ENCODE peak calls at places on chromosomes 12 and 14, in seven cellular contexts. S is tibial artery; D is CD4-positive, alpha-beta T cell; O is psoas muscle; R is lower lobe of right lung; U is CD8-positive, alpha-beta T cell; Y is pancreas. B is an unnamed sample.

GRCh38 chr14:101196795-101197590 is 293.5 kb upstream of the RTL1 start:
- DNase-seq in Y (peak; percentile 42), U (no peak), S (no peak), D (no peak), R (peak; percentile 24), O (peak; percentile 40), B (no peak)

GRCh38 chr12:45369065-45369464 is 153.2 kb downstream of the ANO6 start:
- DNase-seq in D (no peak), O (no peak), R (no peak), U (no peak), S (no peak), Y (no peak), B (no peak)

GRCh38 chr14:73634333-73634833 is 10.4 kb upstream of the DNAL1 start:
- DNase-seq in O (peak; percentile 73), D (no peak), S (no peak), U (no peak), R (peak; percentile 55), Y (peak; percentile 83), B (peak; percentile 52)

GRCh38 chr14:101898416-101898815 is 66.0 kb upstream of the DYNC1H1 start:
- DNase-seq in R (no peak), O (no peak), D (no peak), Y (no peak), U (no peak), S (no peak), B (no peak)

GRCh38 chr14:33938131-33938949 is 12.5 kb downstream of the EGLN3 start:
- DNase-seq in Y (peak; percentile 92), R (no peak), U (no peak), O (peak; percentile 88), D (no peak), S (peak; percentile 93), B (no peak)

GRCh38 chr12:24838531-24838950 is 110.4 kb downstream of the BCAT1 start:
- DNase-seq in R (no peak), S (peak; percentile 74), D (no peak), Y (no peak), O (no peak), U (no peak), B (no peak)

GRCh38 chr12:19437996-19438395 is 1.3 kb upstream of the AEBP2 start:
- DNase-seq in U (no peak), S (no peak), R (no peak), O (no peak), D (no peak), Y (no peak), B (no peak)

GRCh38 chr14:55133416-55133815 is 4.4 kb downstream of the LGALS3 start:
- DNase-seq in R (no peak), S (no peak), D (no peak), U (no peak), Y (no peak), O (no peak), B (no peak)

GRCh38 chr14:60650382-60650961 is 1.2 kb upstream of the SIX1 start:
- DNase-seq in R (no peak), Y (no peak), U (no peak), O (peak; percentile 63), D (no peak), S (no peak), B (no peak)

GRCh38 chr12:49885118-49885517 is 18.6 kb downstream of the FAIM2 start:
- DNase-seq in S (no peak), R (peak; percentile 33), U (no peak), O (no peak), Y (no peak), D (no peak), B (no peak)

GRCh38 chr12:132486576-132486975 is 3.4 kb upstream of the FBRSL1 start:
- DNase-seq in U (no peak), D (no peak), R (no peak), Y (no peak), O (peak; percentile 19), S (no peak), B (no peak)

GRCh38 chr12:42568952-42569916 is 20.3 kb downstream of the PRICKLE1 start:
- DNase-seq in S (no peak), Y (no peak), U (no peak), R (no peak), D (no peak), O (no peak), B (no peak)

GRCh38 chr14:43887523-43887922 is 619.6 kb downstream of the FSCB start:
- DNase-seq in D (no peak), O (no peak), R (no peak), Y (no peak), S (no peak), U (no peak), B (no peak)

GRCh38 chr14:101814869-101815268 is 53.4 kb downstream of the PPP2R5C start:
- DNase-seq in U (peak; percentile 22), O (no peak), D (no peak), R (no peak), Y (no peak), S (no peak), B (no peak)

GRCh38 chr12:67091204-67091603 is 178.0 kb upstream of the CAND1 start:
- DNase-seq in S (no peak), U (no peak), R (no peak), D (no peak), O (no peak), Y (no peak), B (no peak)

GRCh38 chr12:117360222-117360550 is 1.2 kb downstream of the NOS1 start:
- DNase-seq in Y (no peak), U (no peak), R (no peak), S (no peak), D (no peak), O (peak; percentile 34), B (no peak)

DNA sequence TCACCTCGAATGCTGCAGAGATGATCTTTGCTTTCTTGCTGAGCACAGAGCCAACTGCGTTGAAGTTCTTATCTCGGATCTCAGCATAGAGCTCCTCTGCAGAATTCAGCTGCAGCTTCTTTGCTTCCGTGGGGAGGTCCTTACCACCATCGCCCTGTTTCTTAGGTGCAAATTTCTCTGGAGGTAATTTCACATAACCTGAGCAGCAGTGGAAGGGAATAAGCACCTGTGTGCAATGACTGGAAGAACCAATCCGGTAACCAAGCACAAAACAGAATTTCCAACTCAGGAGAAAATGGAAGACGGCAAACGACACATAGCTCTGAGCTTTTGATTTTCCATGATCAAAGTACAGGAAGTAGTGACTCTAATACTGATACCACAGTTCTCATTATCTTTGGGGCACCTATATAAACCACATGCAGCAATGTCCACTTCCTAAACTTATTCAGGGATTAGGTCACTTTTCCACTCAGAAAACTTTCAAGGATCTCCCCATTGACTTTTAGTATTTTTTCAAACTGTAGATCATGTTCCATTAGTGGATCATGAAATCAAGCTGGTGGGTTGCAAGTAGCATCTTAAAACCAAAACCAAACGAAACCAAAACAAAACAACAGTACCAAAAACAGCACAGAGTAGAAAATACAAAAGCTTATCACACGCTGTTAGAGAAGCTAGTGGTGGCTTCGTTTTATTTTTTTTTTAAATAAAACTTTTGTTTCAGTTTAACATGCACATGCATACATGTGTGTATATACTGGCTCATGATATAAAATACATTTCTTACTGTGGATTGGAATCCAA is 18.9 kb upstream of the DIABLO start:
- DNase-seq in Y (no peak), R (no peak), D (no peak), O (no peak), S (no peak), U (peak; percentile 29), B (no peak)
- H3K27ac ChIP-seq in Y (no peak overlapping the region), R (peak overlapping the region; percentile 16), D (peak overlapping the region; percentile 52), O (no peak overlapping the region), S (no peak overlapping the region), U (peak overlapping the region; percentile 34), B (no peak overlapping the region)

GRCh38 chr12:623172-623864 is 39.9 kb downstream of the NINJ2 start:
- DNase-seq in R (no peak), U (no peak), Y (no peak), O (no peak), S (no peak), D (no peak), B (no peak)

GRCh38 chr12:627285-627684 is 36.0 kb downstream of the NINJ2 start:
- DNase-seq in D (no peak), O (no peak), Y (no peak), U (no peak), S (no peak), R (no peak), B (no peak)

GRCh38 chr12:622420-622819 is 40.8 kb downstream of the NINJ2 start:
- DNase-seq in D (no peak), R (no peak), S (no peak), O (no peak), U (no peak), Y (no peak), B (no peak)

GRCh38 chr12:625998-626397 is 37.2 kb downstream of the NINJ2 start:
- DNase-seq in S (no peak), O (no peak), D (no peak), U (no peak), Y (no peak), R (no peak), B (no peak)

DNA sequence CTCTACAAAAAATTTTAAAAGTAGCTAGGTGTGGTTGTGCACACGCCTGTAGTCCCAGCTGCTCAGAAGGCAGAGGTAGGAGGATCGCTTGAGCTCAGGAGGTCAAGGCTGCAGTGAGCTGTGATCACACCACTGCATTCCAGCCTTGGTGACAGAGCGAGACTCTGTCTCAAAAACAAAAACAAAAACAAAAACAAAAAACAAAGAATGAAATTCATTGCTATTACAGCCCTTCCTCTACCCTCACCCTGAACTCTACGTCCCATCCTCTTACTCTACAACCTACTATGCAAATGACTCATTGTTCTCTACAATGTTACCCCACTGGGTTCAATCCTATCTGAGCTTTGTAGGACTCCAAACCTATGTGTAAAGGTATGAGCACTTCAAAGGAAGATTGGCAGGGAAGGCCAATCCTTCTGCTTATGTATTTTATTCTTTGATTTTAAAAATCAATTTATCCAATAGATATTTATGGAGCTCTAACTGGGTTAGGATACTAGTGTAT is 39.3 kb downstream of the NINJ2 start:
- DNase-seq in Y (no peak), R (no peak), U (no peak), S (no peak), O (no peak), D (no peak), B (no peak)
- H3K27ac ChIP-seq in Y (no peak overlapping the region), R (no peak overlapping the region), U (no peak overlapping the region), S (no peak overlapping the region), O (peak overlapping the region; percentile 68), D (no peak overlapping the region), B (no peak overlapping the region)

GRCh38 chr12:106634206-106634605 is 51.4 kb downstream of the RFX4 start:
- DNase-seq in R (no peak), O (no peak), S (no peak), D (no peak), U (no peak), Y (no peak), B (no peak)
- H3K27ac ChIP-seq in R (no peak overlapping the region), O (no peak overlapping the region), S (no peak overlapping the region), D (no peak overlapping the region), U (no peak overlapping the region), Y (no peak overlapping the region), B (no peak overlapping the region)

GRCh38 chr12:56282030-56282429 is 15.3 kb downstream of the COQ10A start:
- DNase-seq in Y (no peak), D (no peak), S (no peak), R (no peak), U (no peak), O (no peak), B (no peak)

GRCh38 chr12:56280849-56281248 is 14.1 kb downstream of the COQ10A start:
- DNase-seq in Y (no peak), O (no peak), S (no peak), R (no peak), D (no peak), U (no peak), B (no peak)

GRCh38 chr12:56288705-56289387 is 11.3 kb downstream of the CS start:
- DNase-seq in Y (no peak), S (no peak), O (no peak), U (no peak), D (no peak), R (no peak), B (no peak)

GRCh38 chr12:56282581-56282980 is 15.8 kb downstream of the COQ10A start:
- DNase-seq in Y (no peak), S (no peak), R (no peak), D (no peak), O (no peak), U (no peak), B (no peak)

GRCh38 chr12:56286044-56286830 is 13.9 kb downstream of the CS start:
- DNase-seq in U (no peak), Y (no peak), R (no peak), O (no peak), S (no peak), D (no peak), B (no peak)
- H3K27ac ChIP-seq in U (no peak overlapping the region), Y (peak overlapping the region; percentile 5), R (peak overlapping the region; percentile 18), O (peak overlapping the region; percentile 46), S (no peak overlapping the region), D (no peak overlapping the region), B (no peak overlapping the region)

B was measured in substantia nigra.